ENCODE peak calls at places on chromosome 15, in five cellular contexts. E, F, R, Y and U are unnamed samples.

GRCh38 chr15:51366911-51367310 is 25.5 kb downstream of the GLDN start:
- DNase-seq in E (peak; percentile 85), F (no peak), R (no peak), Y (no peak), U (no peak)

GRCh38 chr15:51343466-51343865 is 2.0 kb downstream of the GLDN start:
- DNase-seq in E (no peak), F (no peak), R (no peak), Y (no peak), U (no peak)

GRCh38 chr15:66221126-66221525 is 32.4 kb downstream of the MEGF11 start:
- DNase-seq in E (peak; percentile 41), F (no peak), R (no peak), Y (no peak), U (no peak)

GRCh38 chr15:96416218-96416933 is 85.9 kb downstream of the NR2F2 start:
- DNase-seq in E (no peak), F (no peak), R (no peak), Y (no peak), U (no peak)

GRCh38 chr15:48330045-48330840 is 986 bp upstream of the DUT start:
- DNase-seq in E (peak; percentile 30), F (no peak), R (no peak), Y (no peak), U (no peak)

GRCh38 chr15:101610628-101611000 is 41.6 kb downstream of the TM2D3 start:
- DNase-seq in E (no peak), F (no peak), R (no peak), Y (no peak), U (no peak)

GRCh38 chr15:99502182-99502581 is 63.6 kb upstream of the MEF2A start:
- DNase-seq in E (no peak), F (no peak), R (no peak), Y (no peak), U (no peak)

GRCh38 chr15:67091073-67091965 is 25.9 kb downstream of the SMAD3 start:
- DNase-seq in E (peak; percentile 91), F (peak; percentile 41), R (peak; percentile 67), Y (peak; percentile 78), U (peak; percentile 63)

GRCh38 chr15:33114484-33114767 is 80.1 kb downstream of the FMN1 start:
- DNase-seq in E (no peak), F (no peak), R (no peak), Y (no peak), U (no peak)

GRCh38 chr15:73965094-73965729 is 26.9 kb downstream of the STOML1 start:
- DNase-seq in E (no peak), F (no peak), R (no peak), Y (no peak), U (no peak)

GRCh38 chr15:91311986-91312385 is 211.9 kb downstream of the SV2B start:
- DNase-seq in E (no peak), F (no peak), R (no peak), Y (no peak), U (no peak)